ENCODE peak calls at places on chromosomes 1 and 21, in nine cellular contexts. One of them, this sample, is unnamed.

GRCh38 chr21:46480466-46480865 is 21.8 kb downstream of the DIP2A start:
- DNase-seq in cardiac muscle cell: no peak
- DNase-seq in Panc1: no peak
- DNase-seq in uterus: no peak
- DNase-seq in hepatocyte: no peak
- DNase-seq in tibial artery: no peak
- DNase-seq in lower lobe of right lung: no peak
- DNase-seq in thoracic aorta: no peak
- DNase-seq in left ventricle myocardium inferior: no peak
- DNase-seq in this sample: no peak

GRCh38 chr1:90831910-90832309 is 114.8 kb upstream of the BARHL2 start:
- DNase-seq in cardiac muscle cell: no peak
- DNase-seq in Panc1: no peak
- DNase-seq in uterus: no peak
- DNase-seq in hepatocyte: no peak
- DNase-seq in tibial artery: no peak
- DNase-seq in lower lobe of right lung: no peak
- DNase-seq in thoracic aorta: no peak
- DNase-seq in left ventricle myocardium inferior: no peak
- DNase-seq in this sample: no peak

GRCh38 chr1:25756210-25756609 is 43.8 kb upstream of the SELENON start:
- DNase-seq in cardiac muscle cell: no peak
- DNase-seq in Panc1: no peak
- DNase-seq in uterus: no peak
- DNase-seq in hepatocyte: no peak
- DNase-seq in tibial artery: no peak
- DNase-seq in lower lobe of right lung: no peak
- DNase-seq in thoracic aorta: no peak
- DNase-seq in left ventricle myocardium inferior: no peak
- DNase-seq in this sample: no peak

GRCh38 chr1:46394108-46394871 is at the start of gene FAAH:
- DNase-seq in cardiac muscle cell: peak; percentile 51
- DNase-seq in Panc1: no peak
- DNase-seq in uterus: peak; percentile 59
- DNase-seq in hepatocyte: peak; percentile 89
- DNase-seq in tibial artery: peak; percentile 77
- DNase-seq in lower lobe of right lung: peak; percentile 83
- DNase-seq in thoracic aorta: no peak
- DNase-seq in left ventricle myocardium inferior: peak; percentile 68
- DNase-seq in this sample: no peak

GRCh38 chr1:161139765-161140164 is 7.3 kb upstream of the DEDD start:
- DNase-seq in cardiac muscle cell: peak; percentile 69
- DNase-seq in Panc1: no peak
- DNase-seq in uterus: no peak
- DNase-seq in hepatocyte: peak; percentile 71
- DNase-seq in tibial artery: peak; percentile 6
- DNase-seq in lower lobe of right lung: no peak
- DNase-seq in thoracic aorta: no peak
- DNase-seq in left ventricle myocardium inferior: no peak
- DNase-seq in this sample: no peak

GRCh38 chr1:43557744-43558245 is 27.1 kb downstream of the PTPRF start:
- DNase-seq in cardiac muscle cell: peak; percentile 47
- DNase-seq in Panc1: no peak
- DNase-seq in uterus: peak; percentile 35
- DNase-seq in hepatocyte: peak; percentile 87
- DNase-seq in tibial artery: no peak
- DNase-seq in lower lobe of right lung: peak; percentile 67
- DNase-seq in thoracic aorta: no peak
- DNase-seq in left ventricle myocardium inferior: no peak
- DNase-seq in this sample: no peak

GRCh38 chr1:26733982-26734381 is 38.2 kb downstream of the ARID1A start:
- DNase-seq in cardiac muscle cell: peak; percentile 92
- DNase-seq in Panc1: no peak
- DNase-seq in uterus: no peak
- DNase-seq in hepatocyte: no peak
- DNase-seq in tibial artery: no peak
- DNase-seq in lower lobe of right lung: no peak
- DNase-seq in thoracic aorta: no peak
- DNase-seq in left ventricle myocardium inferior: no peak
- DNase-seq in this sample: no peak

GRCh38 chr1:96962807-96963206 is 241.2 kb downstream of the PTBP2 start:
- DNase-seq in cardiac muscle cell: peak; percentile 51
- DNase-seq in Panc1: no peak
- DNase-seq in uterus: no peak
- DNase-seq in hepatocyte: peak; percentile 47
- DNase-seq in tibial artery: no peak
- DNase-seq in lower lobe of right lung: no peak
- DNase-seq in thoracic aorta: no peak
- DNase-seq in left ventricle myocardium inferior: no peak
- DNase-seq in this sample: no peak

GRCh38 chr1:10401281-10401680 is 2.4 kb downstream of the PGD start:
- DNase-seq in cardiac muscle cell: peak; percentile 56
- DNase-seq in Panc1: no peak
- DNase-seq in uterus: no peak
- DNase-seq in hepatocyte: no peak
- DNase-seq in tibial artery: no peak
- DNase-seq in lower lobe of right lung: no peak
- DNase-seq in thoracic aorta: no peak
- DNase-seq in left ventricle myocardium inferior: no peak
- DNase-seq in this sample: peak; percentile 32

GRCh38 chr1:61237147-61237546 is 154.8 kb downstream of the NFIA start:
- DNase-seq in cardiac muscle cell: no peak
- DNase-seq in Panc1: no peak
- DNase-seq in uterus: no peak
- DNase-seq in hepatocyte: no peak
- DNase-seq in tibial artery: no peak
- DNase-seq in lower lobe of right lung: no peak
- DNase-seq in thoracic aorta: no peak
- DNase-seq in left ventricle myocardium inferior: no peak
- DNase-seq in this sample: no peak

GRCh38 chr21:34126691-34127090 is 53.3 kb downstream of the MRPS6 start:
- DNase-seq in cardiac muscle cell: no peak
- DNase-seq in Panc1: no peak
- DNase-seq in uterus: no peak
- DNase-seq in hepatocyte: no peak
- DNase-seq in tibial artery: peak; percentile 77
- DNase-seq in lower lobe of right lung: no peak
- DNase-seq in thoracic aorta: no peak
- DNase-seq in left ventricle myocardium inferior: no peak
- DNase-seq in this sample: peak; percentile 30

GRCh38 chr1:63902844-63903589 is 129.2 kb downstream of the ROR1 start:
- DNase-seq in cardiac muscle cell: peak; percentile 41
- DNase-seq in Panc1: no peak
- DNase-seq in uterus: peak; percentile 57
- DNase-seq in hepatocyte: no peak
- DNase-seq in tibial artery: peak; percentile 75
- DNase-seq in lower lobe of right lung: no peak
- DNase-seq in thoracic aorta: no peak
- DNase-seq in left ventricle myocardium inferior: no peak
- DNase-seq in this sample: no peak

GRCh38 chr21:21159253-21159899 is 161.2 kb downstream of the NCAM2 start:
- DNase-seq in cardiac muscle cell: no peak
- DNase-seq in Panc1: no peak
- DNase-seq in uterus: no peak
- DNase-seq in hepatocyte: no peak
- DNase-seq in tibial artery: no peak
- DNase-seq in lower lobe of right lung: no peak
- DNase-seq in thoracic aorta: no peak
- DNase-seq in left ventricle myocardium inferior: no peak
- DNase-seq in this sample: no peak

GRCh38 chr21:21158376-21158918 is 160.2 kb downstream of the NCAM2 start:
- DNase-seq in cardiac muscle cell: no peak
- DNase-seq in Panc1: no peak
- DNase-seq in uterus: no peak
- DNase-seq in hepatocyte: no peak
- DNase-seq in tibial artery: no peak
- DNase-seq in lower lobe of right lung: no peak
- DNase-seq in thoracic aorta: no peak
- DNase-seq in left ventricle myocardium inferior: no peak
- DNase-seq in this sample: no peak

GRCh38 chr21:21165063-21165645 is 166.9 kb downstream of the NCAM2 start:
- DNase-seq in cardiac muscle cell: peak; percentile 81
- DNase-seq in Panc1: no peak
- DNase-seq in uterus: no peak
- DNase-seq in hepatocyte: no peak
- DNase-seq in tibial artery: no peak
- DNase-seq in lower lobe of right lung: no peak
- DNase-seq in thoracic aorta: no peak
- DNase-seq in left ventricle myocardium inferior: no peak
- DNase-seq in this sample: peak; percentile 88

GRCh38 chr21:21163904-21164303 is 165.7 kb downstream of the NCAM2 start:
- DNase-seq in cardiac muscle cell: peak; percentile 85
- DNase-seq in Panc1: peak; percentile 25
- DNase-seq in uterus: no peak
- DNase-seq in hepatocyte: peak; percentile 81
- DNase-seq in tibial artery: no peak
- DNase-seq in lower lobe of right lung: no peak
- DNase-seq in thoracic aorta: no peak
- DNase-seq in left ventricle myocardium inferior: no peak
- DNase-seq in this sample: peak; percentile 52
- TF ChIP-seq CTCF in cardiac muscle cell: peak; percentile 56
- TF ChIP-seq CTCF in Panc1: peak; percentile 61
- TF ChIP-seq CTCF in uterus: peak; percentile 33
- TF ChIP-seq CTCF in hepatocyte: peak; percentile 68
- TF ChIP-seq CTCF in tibial artery: peak; percentile 43
- TF ChIP-seq CTCF in lower lobe of right lung: peak; percentile 63
- TF ChIP-seq CTCF in thoracic aorta: peak; percentile 49
- TF ChIP-seq CTCF in left ventricle myocardium inferior: peak; percentile 64
- TF ChIP-seq CTCF in this sample: peak; percentile 62

GRCh38 chr1:17539526-17540254 is at the start of gene ARHGEF10L:
- DNase-seq in cardiac muscle cell: peak; percentile 27
- DNase-seq in Panc1: no peak
- DNase-seq in uterus: peak; percentile 44
- DNase-seq in hepatocyte: peak; percentile 69
- DNase-seq in tibial artery: peak; percentile 73
- DNase-seq in lower lobe of right lung: no peak
- DNase-seq in thoracic aorta: no peak
- DNase-seq in left ventricle myocardium inferior: peak; percentile 29
- DNase-seq in this sample: no peak

GRCh38 chr1:17540255-17541001 is 930 bp downstream of the ARHGEF10L start:
- DNase-seq in cardiac muscle cell: peak; percentile 61
- DNase-seq in Panc1: no peak
- DNase-seq in uterus: peak; percentile 80
- DNase-seq in hepatocyte: peak; percentile 73
- DNase-seq in tibial artery: peak; percentile 90
- DNase-seq in lower lobe of right lung: no peak
- DNase-seq in thoracic aorta: no peak
- DNase-seq in left ventricle myocardium inferior: peak; percentile 66
- DNase-seq in this sample: no peak

GRCh38 chr1:17538428-17539130 is 919 bp upstream of the ARHGEF10L start:
- DNase-seq in cardiac muscle cell: peak; percentile 23
- DNase-seq in Panc1: no peak
- DNase-seq in uterus: peak; percentile 38
- DNase-seq in hepatocyte: peak; percentile 82
- DNase-seq in tibial artery: peak; percentile 80
- DNase-seq in lower lobe of right lung: no peak
- DNase-seq in thoracic aorta: peak; percentile 49
- DNase-seq in left ventricle myocardium inferior: no peak
- DNase-seq in this sample: no peak

GRCh38 chr1:17538010-17538409 is 1.5 kb upstream of the ARHGEF10L start:
- DNase-seq in cardiac muscle cell: no peak
- DNase-seq in Panc1: no peak
- DNase-seq in uterus: no peak
- DNase-seq in hepatocyte: no peak
- DNase-seq in tibial artery: peak; percentile 77
- DNase-seq in lower lobe of right lung: no peak
- DNase-seq in thoracic aorta: no peak
- DNase-seq in left ventricle myocardium inferior: no peak
- DNase-seq in this sample: no peak

GRCh38 chr1:17539202-17539525 is 334 bp upstream of the ARHGEF10L start:
- DNase-seq in cardiac muscle cell: no peak
- DNase-seq in Panc1: no peak
- DNase-seq in uterus: peak; percentile 38
- DNase-seq in hepatocyte: no peak
- DNase-seq in tibial artery: peak; percentile 72
- DNase-seq in lower lobe of right lung: no peak
- DNase-seq in thoracic aorta: no peak
- DNase-seq in left ventricle myocardium inferior: no peak
- DNase-seq in this sample: no peak
- H3K4me3 ChIP-seq in cardiac muscle cell: peak overlapping the region; percentile 48
- H3K4me3 ChIP-seq in Panc1: peak overlapping the region; percentile 30
- H3K4me3 ChIP-seq in uterus: no peak overlapping the region
- H3K4me3 ChIP-seq in hepatocyte: no peak overlapping the region
- H3K4me3 ChIP-seq in tibial artery: peak overlapping the region; percentile 99
- H3K4me3 ChIP-seq in lower lobe of right lung: peak overlapping the region; percentile 46
- H3K4me3 ChIP-seq in thoracic aorta: peak overlapping the region; percentile 79
- H3K4me3 ChIP-seq in left ventricle myocardium inferior: peak overlapping the region; percentile 85
- H3K4me3 ChIP-seq in this sample: peak overlapping the region; percentile 43

DNA sequence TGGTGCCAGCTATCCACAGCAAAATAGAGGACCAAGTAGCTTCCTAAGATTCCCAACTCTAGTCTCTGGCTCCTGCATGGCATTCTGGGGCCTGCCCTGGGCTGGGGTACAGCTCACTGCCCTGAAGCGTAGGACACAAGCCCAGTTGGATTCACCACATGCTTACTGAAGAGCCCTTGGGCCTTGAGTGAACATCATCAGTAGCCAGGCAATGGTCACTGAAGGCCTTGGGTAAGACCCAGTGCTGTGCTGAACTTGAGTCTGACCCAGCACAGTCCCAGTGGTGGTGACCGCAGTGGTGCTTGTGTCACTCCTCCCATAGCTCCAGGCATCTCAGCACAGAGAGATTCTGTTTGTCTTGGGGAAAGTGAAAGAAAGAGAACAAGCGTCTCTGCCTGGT is 7.7 kb upstream of the LCE3A start:
- DNase-seq in cardiac muscle cell: no peak
- DNase-seq in Panc1: no peak
- DNase-seq in uterus: no peak
- DNase-seq in hepatocyte: no peak
- DNase-seq in tibial artery: no peak
- DNase-seq in lower lobe of right lung: no peak
- DNase-seq in thoracic aorta: no peak
- DNase-seq in left ventricle myocardium inferior: no peak
- DNase-seq in this sample: no peak
- H3K9me3 ChIP-seq in cardiac muscle cell: no peaks in the 10 kb centered on the region
- H3K9me3 ChIP-seq in Panc1: no peaks in the 10 kb centered on the region
- H3K9me3 ChIP-seq in uterus: no peaks in the 10 kb centered on the region
- H3K9me3 ChIP-seq in hepatocyte: no peaks in the 10 kb centered on the region
- H3K9me3 ChIP-seq in tibial artery: no peaks in the 10 kb centered on the region
- H3K9me3 ChIP-seq in lower lobe of right lung: peaks cover 3% of the 10 kb centered on the region
- H3K9me3 ChIP-seq in thoracic aorta: no peaks in the 10 kb centered on the region
- H3K9me3 ChIP-seq in left ventricle myocardium inferior: peaks cover 51% of the 10 kb centered on the region
- H3K9me3 ChIP-seq in this sample: peaks cover 21% of the 10 kb centered on the region

DNA sequence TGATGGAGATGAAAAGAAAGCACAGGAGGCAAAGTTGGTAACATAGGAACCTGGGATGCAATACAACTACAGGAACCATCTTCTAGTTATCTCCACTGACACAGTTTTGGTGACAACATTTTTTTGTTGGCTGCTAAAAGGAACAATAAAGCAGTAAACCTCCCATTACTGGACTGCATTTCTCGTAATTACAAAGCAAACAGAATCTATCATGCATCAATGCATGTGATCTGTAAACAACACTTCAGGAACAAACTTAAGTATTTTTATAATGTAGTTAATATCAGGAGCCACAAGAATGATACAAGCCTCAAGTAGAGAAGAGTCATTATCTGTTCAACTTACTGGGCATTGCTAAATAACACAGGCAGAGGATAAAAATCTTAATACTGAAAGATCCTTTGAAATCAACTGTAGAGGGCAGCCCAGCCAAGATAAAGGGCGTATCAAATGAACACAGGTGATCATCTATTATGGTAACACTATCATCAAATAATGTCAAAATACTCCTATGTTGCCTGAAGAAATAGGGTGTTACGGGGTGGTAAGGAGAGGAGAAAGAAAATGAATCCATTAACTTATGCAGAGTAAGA is 193.3 kb downstream of the EIF4G3 start:
- DNase-seq in cardiac muscle cell: no peak
- DNase-seq in Panc1: no peak
- DNase-seq in uterus: no peak
- DNase-seq in hepatocyte: no peak
- DNase-seq in tibial artery: no peak
- DNase-seq in lower lobe of right lung: no peak
- DNase-seq in thoracic aorta: no peak
- DNase-seq in left ventricle myocardium inferior: no peak
- DNase-seq in this sample: no peak
- TF ChIP-seq CTCF in cardiac muscle cell: no peak
- TF ChIP-seq CTCF in Panc1: no peak
- TF ChIP-seq CTCF in uterus: no peak
- TF ChIP-seq CTCF in hepatocyte: no peak
- TF ChIP-seq CTCF in tibial artery: no peak
- TF ChIP-seq CTCF in lower lobe of right lung: no peak
- TF ChIP-seq CTCF in thoracic aorta: no peak
- TF ChIP-seq CTCF in left ventricle myocardium inferior: no peak
- TF ChIP-seq CTCF in this sample: no peak

This sample was measured in AG04450.